ENCODE peak calls at places on chromosome 12, in six cellular contexts. M, Z, R, B, H and V are unnamed samples. For H3K4me1, the result is how much of the 10 kb centered on the place peaks cover.

GRCh38 chr12:126424696-126425095 is 1359.5 kb downstream of the AACS start:
- DNase-seq in M (no peak), Z (peak), R (no peak), B (no peak), H (no peak), V (no peak)

GRCh38 chr12:70185301-70185700 is 57.9 kb upstream of the CNOT2 start:
- DNase-seq in M (no peak), Z (no peak), R (no peak), B (no peak), H (no peak), V (no peak)

GRCh38 chr12:55681142-55682077 is 26.3 kb downstream of the ITGA7 start:
- DNase-seq in M (peak), Z (peak), R (peak), B (peak), H (peak), V (peak)

GRCh38 chr12:42534184-42534838 is 55.2 kb downstream of the PRICKLE1 start:
- DNase-seq in M (no peak), Z (no peak), R (no peak), B (no peak), H (no peak), V (no peak)

GRCh38 chr12:66491812-66492361 is 187.0 kb downstream of the GRIP1 start:
- DNase-seq in M (no peak), Z (peak), R (no peak), B (no peak), H (no peak), V (no peak)

GRCh38 chr12:69239922-69240624 is 704 bp downstream of the CPSF6 start:
- DNase-seq in M (peak), Z (peak), R (no peak), B (peak), H (peak), V (peak)

GRCh38 chr12:23707270-23707669 is 242.2 kb downstream of the SOX5 start:
- DNase-seq in M (no peak), Z (peak), R (no peak), B (peak), H (no peak), V (no peak)

GRCh38 chr12:113740699-113741098 is 225.4 kb downstream of the RBM19 start:
- DNase-seq in M (no peak), Z (no peak), R (no peak), B (no peak), H (no peak), V (no peak)

GRCh38 chr12:12521923-12522322 is 40.7 kb downstream of the DUSP16 start:
- DNase-seq in M (no peak), Z (no peak), R (no peak), B (no peak), H (no peak), V (no peak)

GRCh38 chr12:12520278-12520677 is 42.4 kb downstream of the DUSP16 start:
- DNase-seq in M (no peak), Z (no peak), R (no peak), B (no peak), H (no peak), V (no peak)

GRCh38 chr12:12521044-12521485 is 41.6 kb downstream of the DUSP16 start:
- DNase-seq in M (no peak), Z (peak), R (no peak), B (no peak), H (no peak), V (peak)

GRCh38 chr12:12524128-12524527 is 38.5 kb downstream of the DUSP16 start:
- DNase-seq in M (no peak), Z (no peak), R (no peak), B (no peak), H (no peak), V (no peak)

GRCh38 chr12:12523229-12523628 is 39.4 kb downstream of the DUSP16 start:
- DNase-seq in M (no peak), Z (no peak), R (no peak), B (no peak), H (no peak), V (no peak)
- H3K4me1 ChIP-seq in M (under half), Z (under half), R (under half), B (under half), H (half or more), V (under half)

DNA sequence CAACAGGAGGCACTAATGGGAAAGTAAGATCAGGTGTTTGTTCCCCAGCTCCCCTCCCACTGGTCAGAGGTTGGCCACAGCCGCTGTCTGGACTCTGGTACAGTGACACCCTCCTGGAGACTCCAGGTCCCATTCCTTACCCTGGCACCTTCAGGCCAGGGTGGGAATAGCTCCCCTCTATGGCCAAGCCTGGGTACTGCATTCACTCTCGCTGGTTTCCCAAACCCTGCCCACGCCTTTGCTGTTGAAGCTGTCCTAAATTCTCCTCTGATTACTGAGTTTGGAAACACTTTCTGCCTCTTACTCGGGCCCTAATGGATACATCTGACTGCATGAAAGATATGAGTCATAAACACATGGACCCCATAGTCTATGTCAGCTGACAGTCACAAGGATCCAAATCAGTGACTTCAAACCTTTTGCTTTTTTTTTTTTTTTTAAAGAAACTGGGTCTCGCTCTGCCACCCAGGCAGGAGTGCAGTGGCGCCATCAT is 17.9 kb downstream of the HRK start:
- DNase-seq in M (no peak), Z (peak), R (no peak), B (peak), H (no peak), V (no peak)
- H3K4me1 ChIP-seq in M (under half), Z (under half), R (under half), B (under half), H (under half), V (under half)

DNA sequence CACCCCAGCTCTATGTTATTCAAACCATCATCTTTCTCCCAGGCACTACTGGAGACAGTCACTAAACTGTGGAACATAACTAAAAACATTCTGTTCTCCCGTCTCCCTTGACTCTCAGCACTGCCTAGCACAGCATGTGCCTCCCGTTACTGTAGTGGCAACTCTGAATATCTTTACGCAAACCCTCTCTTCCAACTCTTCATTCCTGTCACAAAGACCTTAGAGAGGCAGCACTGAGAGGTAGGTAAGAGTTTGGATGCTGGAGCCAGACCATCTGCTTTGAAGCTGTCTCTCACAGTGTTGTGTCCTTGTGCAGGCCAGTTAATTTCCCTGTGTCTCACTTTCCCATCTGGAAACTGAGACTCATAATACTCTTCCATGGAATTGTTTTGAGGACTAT is 108.1 kb downstream of the DIP2B start:
- DNase-seq in M (no peak), Z (no peak), R (no peak), B (no peak), H (no peak), V (no peak)
- H3K4me1 ChIP-seq in M (under half), Z (under half), R (half or more), B (under half), H (under half), V (under half)

GRCh38 chr12:111411187-111411764 is 5.6 kb downstream of the SH2B3 start:
- DNase-seq in M (no peak), Z (no peak), R (no peak), B (no peak), H (peak), V (no peak)
- H3K4me1 ChIP-seq in M (under half), Z (half or more), R (under half), B (under half), H (half or more), V (under half)

GRCh38 chr12:10718279-10718821 is 4.8 kb downstream of the YBX3 start:
- DNase-seq in M (no peak), Z (peak), R (peak), B (peak), H (no peak), V (no peak)
- H3K4me1 ChIP-seq in M (half or more), Z (under half), R (half or more), B (under half), H (half or more), V (under half)

DNA sequence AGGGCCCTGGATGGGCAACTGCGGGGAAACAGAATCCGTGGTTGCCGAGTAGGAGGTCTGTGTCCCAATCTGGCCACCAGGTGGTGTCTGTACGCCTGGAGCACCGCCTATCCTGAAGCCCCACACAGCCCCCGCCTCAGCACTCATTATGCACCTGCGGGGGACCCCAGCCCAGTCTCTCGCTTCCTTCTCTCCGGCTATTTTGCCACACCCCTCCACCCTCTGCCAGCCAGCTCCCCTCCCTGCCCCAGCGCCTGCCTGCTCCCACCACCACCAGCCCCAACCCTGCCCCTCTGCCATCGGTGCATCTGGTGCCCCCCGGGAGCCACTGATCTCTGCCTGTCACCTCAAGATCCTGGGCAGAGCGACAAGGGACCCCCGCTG is 2.2 kb upstream of the NXPH4 start:
- DNase-seq in M (peak), Z (peak), R (no peak), B (peak), H (peak), V (peak)
- H3K4me1 ChIP-seq in M (under half), Z (under half), R (under half), B (under half), H (under half), V (under half)

GRCh38 chr12:105223884-105224283 is 12.1 kb downstream of the APPL2 start:
- DNase-seq in M (no peak), Z (no peak), R (no peak), B (no peak), H (no peak), V (no peak)

GRCh38 chr12:105224399-105224798 is 11.6 kb downstream of the APPL2 start:
- DNase-seq in M (no peak), Z (no peak), R (no peak), B (no peak), H (no peak), V (no peak)

GRCh38 chr12:105222326-105222655 is 13.7 kb downstream of the APPL2 start:
- DNase-seq in M (no peak), Z (no peak), R (no peak), B (no peak), H (no peak), V (no peak)

GRCh38 chr12:105222726-105223357 is 13.1 kb downstream of the APPL2 start:
- DNase-seq in M (no peak), Z (no peak), R (no peak), B (no peak), H (no peak), V (no peak)

DNA sequence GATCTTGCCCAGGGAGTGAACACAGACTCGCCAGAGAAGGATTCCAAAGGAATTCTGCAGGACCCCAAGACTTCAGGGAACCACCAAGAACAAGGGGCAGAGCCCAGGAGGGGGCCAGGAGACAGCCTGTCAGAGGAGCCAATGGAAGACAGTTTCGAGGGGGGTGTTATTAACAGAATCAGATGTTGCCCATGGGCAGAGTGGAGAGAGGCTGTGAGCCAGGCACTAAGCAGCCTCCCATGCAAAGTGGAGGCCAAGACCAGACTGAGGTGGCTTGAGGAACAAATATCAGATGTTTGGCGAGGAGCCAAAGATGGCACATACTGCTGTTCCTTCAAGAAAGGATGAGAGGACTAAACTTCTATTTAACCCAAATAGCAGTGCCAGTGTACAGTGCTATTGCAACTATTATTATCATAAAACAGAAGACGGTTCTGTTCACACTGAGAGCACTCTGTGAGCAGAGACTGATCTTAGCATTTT is 12.6 kb downstream of the APPL2 start:
- DNase-seq in M (no peak), Z (no peak), R (no peak), B (no peak), H (no peak), V (no peak)
- H3K4me1 ChIP-seq in M (under half), Z (under half), R (under half), B (under half), H (under half), V (under half)

GRCh38 chr12:52539024-52539820 is 13.7 kb downstream of the KRT71 start:
- DNase-seq in M (peak), Z (peak), R (peak), B (peak), H (no peak), V (no peak)

GRCh38 chr12:52540531-52540930 is 12.4 kb downstream of the KRT71 start:
- DNase-seq in M (no peak), Z (no peak), R (no peak), B (no peak), H (no peak), V (no peak)

GRCh38 chr12:52541709-52542108 is 11.2 kb downstream of the KRT71 start:
- DNase-seq in M (no peak), Z (no peak), R (no peak), B (no peak), H (no peak), V (no peak)

GRCh38 chr12:52542157-52542556 is 10.8 kb downstream of the KRT71 start:
- DNase-seq in M (no peak), Z (no peak), R (no peak), B (no peak), H (no peak), V (no peak)

DNA sequence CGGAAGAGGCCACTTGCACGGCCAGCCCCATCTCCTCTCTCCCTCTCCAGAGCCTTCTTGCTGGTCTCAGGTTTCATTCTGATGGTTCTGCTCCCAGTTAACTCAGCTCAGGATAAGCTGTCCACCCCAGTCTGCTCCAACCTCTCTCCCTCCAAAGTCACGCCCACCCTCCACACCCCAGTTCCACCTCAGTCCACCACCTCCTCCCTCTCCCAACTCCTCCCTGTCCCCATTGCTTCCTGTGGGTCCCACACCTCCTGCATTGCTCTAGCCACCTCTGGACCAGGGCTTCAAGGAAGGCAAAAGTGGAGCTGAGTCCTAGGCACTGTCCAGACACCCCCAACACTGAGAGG is 13.1 kb downstream of the KRT71 start:
- DNase-seq in M (no peak), Z (no peak), R (no peak), B (no peak), H (no peak), V (no peak)
- H3K4me1 ChIP-seq in M (under half), Z (under half), R (under half), B (under half), H (under half), V (under half)

GRCh38 chr12:89372584-89373370 is 20.5 kb upstream of the DUSP6 start:
- DNase-seq in M (no peak), Z (no peak), R (peak), B (no peak), H (no peak), V (no peak)

GRCh38 chr12:89376844-89377243 is 24.5 kb upstream of the DUSP6 start:
- DNase-seq in M (no peak), Z (no peak), R (no peak), B (no peak), H (no peak), V (no peak)

GRCh38 chr12:89376202-89376529 is 23.9 kb upstream of the DUSP6 start:
- DNase-seq in M (no peak), Z (no peak), R (no peak), B (no peak), H (no peak), V (no peak)

GRCh38 chr12:89370850-89371249 is 18.5 kb upstream of the DUSP6 start:
- DNase-seq in M (no peak), Z (peak), R (no peak), B (peak), H (no peak), V (no peak)

DNA sequence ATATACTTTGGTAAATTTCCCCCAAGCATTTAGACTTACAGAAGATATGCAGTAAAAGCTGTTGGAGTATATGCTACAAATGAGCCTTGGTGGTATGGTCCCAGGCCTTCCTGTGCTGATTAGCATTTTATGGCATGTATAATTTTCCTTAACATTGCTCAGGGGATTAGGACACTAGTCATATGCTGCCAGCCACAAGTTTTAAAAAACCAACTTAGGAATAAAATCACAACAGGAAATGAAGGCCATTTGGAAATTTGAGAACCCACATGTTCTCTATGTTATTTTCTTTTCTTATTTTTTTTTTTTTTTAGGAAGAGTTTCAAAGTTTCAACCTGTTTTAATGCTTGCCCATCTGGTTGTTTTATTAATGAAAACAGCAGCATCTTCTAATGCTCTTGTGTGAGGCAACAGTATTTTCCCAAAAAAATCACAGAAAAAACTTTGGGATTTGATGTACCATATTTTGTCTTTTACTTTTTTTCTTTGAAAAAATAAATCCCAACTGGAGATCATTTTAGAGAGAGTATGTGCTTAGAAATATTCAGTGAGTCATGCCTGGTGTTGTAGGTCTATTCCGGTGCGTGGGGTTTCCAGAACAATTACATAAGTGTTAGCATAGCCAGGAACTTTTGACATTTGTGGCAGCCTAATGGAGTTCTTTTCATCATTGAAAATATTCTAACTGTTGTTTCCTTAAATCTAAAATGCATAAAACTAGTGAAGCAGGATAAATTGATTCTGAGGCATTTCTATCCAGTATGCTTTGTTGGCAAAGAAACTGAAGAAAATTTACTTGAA is 21.7 kb upstream of the DUSP6 start:
- DNase-seq in M (no peak), Z (peak), R (peak), B (peak), H (peak), V (no peak)
- H3K4me1 ChIP-seq in M (under half), Z (under half), R (under half), B (under half), H (under half), V (under half)